ENCODE peak calls at places on chromosomes 12 and 14, in eight cellular contexts. A, Q, Z, E, M, F, O and C are unnamed samples. For H3K4me1 and H3K36me3, the result is how much of the 10 kb centered on the place peaks cover.

GRCh38 chr12:80567391-80567790 is 123.4 kb downstream of the PTPRQ start:
- DNase-seq in A (no peak), Q (no peak), Z (no peak), E (peak), M (peak), F (no peak), O (no peak), C (no peak)

GRCh38 chr12:122081108-122081696 is 2.6 kb downstream of the MLXIP start:
- DNase-seq in A (peak), Q (no peak), Z (no peak), E (peak), M (peak), F (no peak), O (no peak), C (no peak)

GRCh38 chr12:118436002-118436724 is 59.8 kb downstream of the SUDS3 start:
- DNase-seq in A (no peak), Q (no peak), Z (no peak), E (no peak), M (no peak), F (peak), O (no peak), C (peak)

GRCh38 chr12:21324551-21324950 is 10.2 kb downstream of the SLCO1A2 start:
- DNase-seq in A (no peak), Q (no peak), Z (no peak), E (no peak), M (no peak), F (peak), O (no peak), C (no peak)

GRCh38 chr12:113853491-113853890 is 112.6 kb downstream of the RBM19 start:
- DNase-seq in A (no peak), Q (no peak), Z (no peak), E (no peak), M (no peak), F (no peak), O (no peak), C (no peak)

GRCh38 chr12:63792333-63792732 is 12.6 kb downstream of the RXYLT1 start:
- DNase-seq in A (no peak), Q (no peak), Z (no peak), E (no peak), M (no peak), F (no peak), O (no peak), C (no peak)

GRCh38 chr14:98189521-98189920 is 1082.5 kb downstream of the BCL11B start:
- DNase-seq in A (peak), Q (no peak), Z (no peak), E (no peak), M (no peak), F (no peak), O (no peak), C (no peak)

GRCh38 chr12:114141916-114142564 is 175.9 kb upstream of the RBM19 start:
- DNase-seq in A (no peak), Q (no peak), Z (no peak), E (no peak), M (no peak), F (no peak), O (no peak), C (peak)

GRCh38 chr12:102960766-102961487 is 3.5 kb downstream of the ASCL1 start:
- DNase-seq in A (no peak), Q (no peak), Z (no peak), E (no peak), M (no peak), F (peak), O (no peak), C (peak)

GRCh38 chr14:59283380-59283779 is 94.9 kb downstream of the DAAM1 start:
- DNase-seq in A (no peak), Q (no peak), Z (no peak), E (peak), M (peak), F (no peak), O (no peak), C (no peak)

GRCh38 chr12:65121049-65121955 is at the start of gene WIF1:
- DNase-seq in A (peak), Q (peak), Z (no peak), E (peak), M (peak), F (peak), O (peak), C (peak)

GRCh38 chr14:67710209-67710608 is 8.5 kb downstream of the RDH12 start:
- DNase-seq in A (no peak), Q (no peak), Z (no peak), E (no peak), M (no peak), F (peak), O (no peak), C (no peak)

GRCh38 chr12:41944241-41944640 is 200.4 kb downstream of the GXYLT1 start:
- DNase-seq in A (no peak), Q (no peak), Z (no peak), E (peak), M (no peak), F (no peak), O (no peak), C (no peak)

GRCh38 chr12:49233842-49234526 is 30.9 kb upstream of the TUBA1C start:
- DNase-seq in A (peak), Q (peak), Z (peak), E (peak), M (no peak), F (no peak), O (no peak), C (peak)

GRCh38 chr14:61887628-61888027 is 125.4 kb downstream of the SNAPC1 start:
- DNase-seq in A (no peak), Q (no peak), Z (no peak), E (peak), M (no peak), F (no peak), O (no peak), C (no peak)

GRCh38 chr12:5493018-5493417 is 61.1 kb downstream of the NTF3 start:
- DNase-seq in A (no peak), Q (no peak), Z (no peak), E (no peak), M (no peak), F (peak), O (no peak), C (no peak)

DNA sequence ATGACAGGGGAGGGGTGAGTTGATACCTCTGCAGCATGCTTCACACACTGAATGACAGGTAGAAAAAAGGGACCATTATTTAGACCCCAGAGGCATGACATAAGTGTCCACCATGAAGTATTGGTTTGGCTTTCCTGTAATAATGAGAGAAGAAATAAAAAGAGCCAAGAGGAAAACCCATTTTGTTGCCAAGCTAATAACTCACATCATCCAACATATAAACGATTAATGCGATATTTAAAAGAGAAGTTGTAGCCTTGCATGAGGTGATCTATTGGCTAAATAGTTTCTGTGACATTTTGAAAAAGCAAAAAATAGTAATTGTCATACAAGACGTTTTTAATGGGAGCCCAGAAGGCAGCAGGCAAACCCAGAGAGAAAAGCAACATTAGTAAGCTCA is 343.3 kb downstream of the LRIG3 start:
- DNase-seq in A (no peak), Q (no peak), Z (no peak), E (no peak), M (no peak), F (no peak), O (no peak), C (no peak)
- TF ChIP-seq CTCF in A (no peak), Q (no peak), Z (no peak), E (no peak), M (no peak), F (no peak), O (no peak), C (no peak)

GRCh38 chr14:90757452-90757851 is 58.8 kb downstream of the TTC7B start:
- DNase-seq in A (no peak), Q (peak), Z (no peak), E (no peak), M (no peak), F (no peak), O (no peak), C (no peak)

GRCh38 chr14:90755661-90756304 is 60.4 kb downstream of the TTC7B start:
- DNase-seq in A (no peak), Q (no peak), Z (no peak), E (no peak), M (no peak), F (no peak), O (no peak), C (no peak)

GRCh38 chr14:90758959-90759358 is 57.3 kb downstream of the TTC7B start:
- DNase-seq in A (peak), Q (peak), Z (peak), E (no peak), M (no peak), F (no peak), O (no peak), C (no peak)

GRCh38 chr14:90758028-90758889 is 58.0 kb downstream of the TTC7B start:
- DNase-seq in A (peak), Q (peak), Z (peak), E (peak), M (peak), F (peak), O (peak), C (peak)

DNA sequence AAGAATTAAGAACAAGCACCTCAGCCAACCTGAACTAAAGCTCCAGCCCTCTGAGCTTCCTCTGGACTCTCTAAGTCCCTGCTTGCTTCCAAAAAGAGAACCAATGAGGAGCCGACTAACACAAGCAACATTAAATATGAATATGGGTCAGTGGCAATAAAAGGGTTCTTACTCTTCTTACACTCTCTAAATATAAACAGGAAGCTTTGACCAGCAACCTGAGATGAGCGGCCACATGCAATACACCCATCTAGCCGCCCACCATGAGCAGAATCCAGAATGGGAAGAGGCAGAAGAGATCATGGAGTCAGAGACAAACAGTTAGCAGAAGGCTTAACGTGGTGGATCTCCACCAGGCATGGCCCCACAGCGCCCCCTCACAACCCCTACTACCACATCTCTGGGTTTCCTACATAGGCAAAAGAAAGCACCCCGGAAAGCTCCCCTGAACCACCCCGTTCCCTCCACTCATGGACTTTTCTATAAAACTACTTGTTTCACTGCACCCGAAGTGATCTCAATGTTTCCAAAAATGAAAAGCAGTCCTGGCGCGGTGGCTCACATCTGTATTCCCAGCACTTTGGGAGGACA is 59.4 kb downstream of the TTC7B start:
- DNase-seq in A (no peak), Q (peak), Z (no peak), E (no peak), M (no peak), F (peak), O (no peak), C (no peak)
- H3K4me1 ChIP-seq in A (under half), Q (under half), Z (under half), E (under half), M (under half), F (under half), O (under half), C (under half)

GRCh38 chr14:103006106-103006505 is 51.2 kb downstream of the CDC42BPB start:
- DNase-seq in A (no peak), Q (no peak), Z (no peak), E (no peak), M (no peak), F (no peak), O (no peak), C (no peak)
- H3K36me3 ChIP-seq in A (under half), Q (under half), Z (half or more), E (under half), M (under half), F (under half), O (under half), C (under half)

DNA sequence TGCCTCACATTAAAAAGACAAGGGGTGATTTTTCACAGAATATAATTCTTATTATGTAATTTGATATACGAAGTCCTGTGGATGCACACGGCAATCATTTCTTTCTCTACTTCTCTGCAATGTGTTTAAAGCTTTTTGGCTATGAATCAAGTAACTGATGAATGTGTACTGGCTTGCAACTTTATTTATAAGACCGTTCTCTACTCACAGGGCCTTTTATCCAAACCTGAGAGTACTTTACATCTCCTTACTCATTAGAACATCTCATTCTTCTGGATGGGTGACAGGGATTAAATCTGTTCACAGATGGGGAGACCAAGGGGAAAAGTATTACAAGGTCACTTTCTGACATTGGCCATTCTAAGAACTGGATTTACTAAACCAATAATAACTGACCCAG is 215.8 kb upstream of the DIO2 start:
- DNase-seq in A (no peak), Q (no peak), Z (no peak), E (peak), M (no peak), F (no peak), O (no peak), C (no peak)
- TF ChIP-seq CTCF in A (no peak), Q (no peak), Z (no peak), E (no peak), M (no peak), F (no peak), O (no peak), C (no peak)